ENCODE peak calls at places on chromosomes 6 and 20, in ten cellular contexts. K is cardiac fibroblast, E is left ventricle myocardium inferior, U is HFF-Myc, Q is vagina, F is left lung, O is lung, V is Peyer's patch, B is GM23338, P is GM12865. L is an unnamed sample.

GRCh38 chr6:130680118-130680517 is 147.1 kb upstream of the SMLR1 start:
- DNase-seq in K (peak), E (no peak), U (no peak), Q (no peak), F (no peak), O (no peak), V (no peak), B (no peak), P (no peak), L (no peak)

GRCh38 chr6:97068211-97068610 is 143.7 kb downstream of the KLHL32 start:
- DNase-seq in K (peak), E (no peak), U (no peak), Q (no peak), F (no peak), O (no peak), V (no peak), B (peak), P (peak), L (no peak)

GRCh38 chr6:149830731-149831379 is 33.3 kb downstream of the LRP11 start:
- DNase-seq in K (peak), E (no peak), U (no peak), Q (no peak), F (no peak), O (no peak), V (no peak), B (no peak), P (no peak), L (no peak)

GRCh38 chr20:62156592-62157386 is 13.2 kb downstream of the SS18L1 start:
- DNase-seq in K (peak), E (peak), U (no peak), Q (no peak), F (no peak), O (peak), V (peak), B (peak), P (peak), L (no peak)

GRCh38 chr6:73898599-73898998 is 202.6 kb downstream of the CD109 start:
- DNase-seq in K (peak), E (no peak), U (no peak), Q (no peak), F (no peak), O (no peak), V (no peak), B (peak), P (no peak), L (no peak)

GRCh38 chr20:49675368-49676151 is 38.1 kb downstream of the B4GALT5 start:
- DNase-seq in K (peak), E (no peak), U (no peak), Q (no peak), F (no peak), O (no peak), V (no peak), B (no peak), P (peak), L (no peak)

GRCh38 chr6:2961491-2961890 is 9.9 kb downstream of the SERPINB6 start:
- DNase-seq in K (no peak), E (no peak), U (no peak), Q (no peak), F (no peak), O (no peak), V (peak), B (no peak), P (no peak), L (no peak)

GRCh38 chr6:106102034-106102433 is 15.9 kb downstream of the PRDM1 start:
- DNase-seq in K (no peak), E (no peak), U (no peak), Q (no peak), F (no peak), O (no peak), V (no peak), B (no peak), P (peak), L (peak)

GRCh38 chr20:8589956-8590355 is 457.9 kb downstream of the PLCB1 start:
- DNase-seq in K (peak), E (no peak), U (no peak), Q (no peak), F (no peak), O (no peak), V (no peak), B (no peak), P (no peak), L (no peak)

GRCh38 chr6:11196511-11197174 is 35.8 kb downstream of the NEDD9 start:
- DNase-seq in K (peak), E (no peak), U (peak), Q (peak), F (no peak), O (no peak), V (no peak), B (peak), P (no peak), L (no peak)

GRCh38 chr20:36491901-36492617 is 49.3 kb upstream of the MYL9 start:
- DNase-seq in K (peak), E (no peak), U (no peak), Q (no peak), F (no peak), O (no peak), V (peak), B (no peak), P (peak), L (no peak)

GRCh38 chr6:82260890-82261732 is 13.6 kb upstream of the IBTK start:
- DNase-seq in K (no peak), E (no peak), U (no peak), Q (no peak), F (no peak), O (no peak), V (no peak), B (no peak), P (no peak), L (no peak)

GRCh38 chr20:41047975-41048305 is 19.3 kb downstream of the TOP1 start:
- DNase-seq in K (peak), E (no peak), U (no peak), Q (no peak), F (no peak), O (no peak), V (no peak), B (no peak), P (peak), L (no peak)

GRCh38 chr6:115404451-115404850 is 656.2 kb downstream of the FRK start:
- DNase-seq in K (no peak), E (no peak), U (no peak), Q (no peak), F (no peak), O (no peak), V (no peak), B (no peak), P (no peak), L (no peak)

GRCh38 chr6:32113386-32114352 is 4.5 kb upstream of the TNXB start:
- DNase-seq in K (peak), E (peak), U (peak), Q (peak), F (peak), O (peak), V (no peak), B (peak), P (no peak), L (peak)

GRCh38 chr6:117280922-117281321 is 15.6 kb downstream of the VGLL2 start:
- DNase-seq in K (no peak), E (no peak), U (no peak), Q (no peak), F (no peak), O (no peak), V (no peak), B (peak), P (no peak), L (no peak)

GRCh38 chr6:53048431-53049195 is 16.6 kb upstream of the FBXO9 start:
- DNase-seq in K (peak), E (no peak), U (peak), Q (no peak), F (no peak), O (no peak), V (no peak), B (no peak), P (peak), L (no peak)

GRCh38 chr20:1443085-1443484 is 23.6 kb downstream of the NSFL1C start:
- DNase-seq in K (no peak), E (no peak), U (no peak), Q (no peak), F (no peak), O (no peak), V (no peak), B (no peak), P (no peak), L (no peak)

GRCh38 chr6:158518196-158519127 is 41.4 kb upstream of the TMEM181 start:
- DNase-seq in K (peak), E (peak), U (peak), Q (no peak), F (peak), O (no peak), V (peak), B (peak), P (peak), L (no peak)

GRCh38 chr6:15520616-15521203 is 142.1 kb downstream of the DTNBP1 start:
- DNase-seq in K (no peak), E (no peak), U (no peak), Q (no peak), F (no peak), O (no peak), V (no peak), B (no peak), P (no peak), L (no peak)

GRCh38 chr20:24001901-24002405 is 13.4 kb upstream of the GGTLC1 start:
- DNase-seq in K (no peak), E (no peak), U (no peak), Q (no peak), F (no peak), O (no peak), V (no peak), B (no peak), P (no peak), L (no peak)

GRCh38 chr6:158121335-158121734 is 46.7 kb downstream of the SERAC1 start:
- DNase-seq in K (no peak), E (no peak), U (no peak), Q (no peak), F (no peak), O (no peak), V (no peak), B (no peak), P (no peak), L (no peak)

GRCh38 chr6:5036309-5036708 is 32.5 kb upstream of the RPP40 start:
- DNase-seq in K (peak), E (no peak), U (no peak), Q (peak), F (no peak), O (no peak), V (no peak), B (peak), P (peak), L (no peak)

GRCh38 chr20:62711703-62712101 is 3.1 kb downstream of the NTSR1 start:
- DNase-seq in K (no peak), E (no peak), U (no peak), Q (no peak), F (no peak), O (no peak), V (no peak), B (no peak), P (no peak), L (no peak)

GRCh38 chr6:170031096-170031471 is 259.8 kb downstream of the DLL1 start:
- DNase-seq in K (no peak), E (peak), U (no peak), Q (peak), F (peak), O (peak), V (peak), B (no peak), P (no peak), L (no peak)

GRCh38 chr20:39381598-39381997 is 419.5 kb downstream of the DHX35 start:
- DNase-seq in K (no peak), E (no peak), U (no peak), Q (no peak), F (no peak), O (no peak), V (no peak), B (peak), P (no peak), L (no peak)

GRCh38 chr6:9404351-9405146 is 969.2 kb upstream of the SLC35B3 start:
- DNase-seq in K (no peak), E (no peak), U (peak), Q (no peak), F (no peak), O (no peak), V (no peak), B (no peak), P (no peak), L (no peak)

GRCh38 chr20:25273046-25273445 is 25.2 kb downstream of the PYGB start:
- DNase-seq in K (no peak), E (peak), U (no peak), Q (no peak), F (peak), O (no peak), V (no peak), B (no peak), P (no peak), L (no peak)

GRCh38 chr6:157060440-157060949 is 262.8 kb downstream of the TMEM242 start:
- DNase-seq in K (no peak), E (no peak), U (no peak), Q (no peak), F (no peak), O (no peak), V (no peak), B (no peak), P (no peak), L (no peak)

GRCh38 chr6:116561377-116562018 is 7.9 kb downstream of the CALHM4 start:
- DNase-seq in K (peak), E (peak), U (peak), Q (no peak), F (peak), O (peak), V (peak), B (peak), P (peak), L (no peak)

GRCh38 chr20:13533946-13534345 is 104.8 kb downstream of the TASP1 start:
- DNase-seq in K (peak), E (no peak), U (no peak), Q (no peak), F (no peak), O (no peak), V (no peak), B (no peak), P (no peak), L (no peak)

GRCh38 chr6:133921249-133921859 is 31.7 kb upstream of the TBPL1 start:
- DNase-seq in K (peak), E (peak), U (peak), Q (no peak), F (peak), O (peak), V (peak), B (peak), P (peak), L (no peak)
- H3K4me3 ChIP-seq in K (no peak), E (peak), U (no peak), Q (no peak), F (no peak), O (no peak), V (no peak), B (no peak), P (no peak), L (no peak)

GRCh38 chr20:37759761-37760209 is 66.0 kb downstream of the CTNNBL1 start:
- DNase-seq in K (no peak), E (no peak), U (no peak), Q (no peak), F (no peak), O (no peak), V (no peak), B (no peak), P (no peak), L (peak)

GRCh38 chr20:37756234-37756633 is 62.4 kb downstream of the CTNNBL1 start:
- DNase-seq in K (no peak), E (no peak), U (no peak), Q (no peak), F (no peak), O (no peak), V (no peak), B (no peak), P (no peak), L (no peak)

GRCh38 chr20:37757550-37757949 is 63.7 kb downstream of the CTNNBL1 start:
- DNase-seq in K (no peak), E (no peak), U (no peak), Q (no peak), F (no peak), O (no peak), V (no peak), B (peak), P (peak), L (no peak)

GRCh38 chr20:37758332-37758731 is 64.5 kb downstream of the CTNNBL1 start:
- DNase-seq in K (no peak), E (peak), U (no peak), Q (no peak), F (no peak), O (no peak), V (no peak), B (peak), P (peak), L (peak)

DNA sequence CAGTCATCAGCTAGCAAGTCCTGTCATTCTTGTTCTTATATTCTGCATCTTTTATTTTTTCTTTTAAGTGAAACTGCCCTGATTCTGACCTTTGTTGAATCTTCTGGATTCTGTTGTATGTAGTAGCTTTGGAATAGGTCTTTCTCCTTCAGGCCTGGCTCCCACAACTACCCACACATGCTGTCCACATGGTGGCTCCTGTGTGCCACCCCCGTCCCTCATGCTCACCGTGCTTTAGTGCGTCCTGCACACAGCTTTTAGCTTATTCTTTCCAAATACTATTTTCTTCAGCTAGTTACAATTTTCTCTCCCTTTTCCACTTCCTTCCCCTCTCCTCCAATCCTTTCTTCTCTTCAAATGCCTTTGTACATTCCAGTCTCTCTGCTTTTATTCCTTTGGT is 61.8 kb downstream of the CTNNBL1 start:
- DNase-seq in K (no peak), E (peak), U (peak), Q (no peak), F (no peak), O (no peak), V (no peak), B (no peak), P (no peak), L (no peak)
- TF ChIP-seq CTCF in K (no peak), E (peak), U (no peak), Q (no peak), F (no peak), O (no peak), V (no peak), B (no peak), P (no peak), L (no peak)

GRCh38 chr20:19120569-19120968 is 91.9 kb upstream of the SLC24A3 start:
- DNase-seq in K (no peak), E (no peak), U (no peak), Q (no peak), F (no peak), O (no peak), V (no peak), B (no peak), P (no peak), L (peak)

GRCh38 chr20:19120011-19120410 is 92.4 kb upstream of the SLC24A3 start:
- DNase-seq in K (no peak), E (no peak), U (no peak), Q (peak), F (no peak), O (no peak), V (no peak), B (no peak), P (no peak), L (peak)

GRCh38 chr20:19122395-19122794 is 90.0 kb upstream of the SLC24A3 start:
- DNase-seq in K (no peak), E (no peak), U (no peak), Q (no peak), F (no peak), O (no peak), V (no peak), B (no peak), P (no peak), L (peak)

GRCh38 chr20:19121463-19121862 is 91.0 kb upstream of the SLC24A3 start:
- DNase-seq in K (no peak), E (no peak), U (no peak), Q (peak), F (no peak), O (no peak), V (peak), B (no peak), P (no peak), L (peak)

DNA sequence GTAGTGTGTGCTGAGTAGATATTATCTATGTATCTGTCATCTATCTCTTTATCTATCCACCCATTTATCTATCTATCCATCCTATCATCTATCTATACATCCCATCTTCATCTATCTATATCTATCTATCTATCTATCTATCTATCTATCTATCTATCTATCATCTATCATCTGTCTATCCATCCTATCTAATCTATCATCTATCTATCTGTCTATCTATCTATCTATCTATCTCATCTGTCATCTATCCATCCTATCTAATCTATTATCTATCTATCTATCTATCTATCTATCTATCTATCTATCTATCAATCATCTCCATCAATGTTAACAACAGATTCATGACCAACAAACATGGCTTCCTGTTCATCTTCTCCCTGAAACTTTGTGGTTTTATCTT is 90.5 kb upstream of the SLC24A3 start:
- DNase-seq in K (no peak), E (no peak), U (no peak), Q (no peak), F (no peak), O (no peak), V (no peak), B (no peak), P (no peak), L (no peak)
- H3K4me3 ChIP-seq in K (no peak), E (no peak), U (no peak), Q (no peak), F (no peak), O (no peak), V (no peak), B (no peak), P (no peak), L (no peak)

GRCh38 chr6:143845033-143845432 is 1.9 kb downstream of the LTV1 start:
- DNase-seq in K (no peak), E (no peak), U (no peak), Q (no peak), F (no peak), O (no peak), V (no peak), B (no peak), P (no peak), L (no peak)
- TF ChIP-seq CTCF in K (no peak), E (no peak), U (no peak), Q (no peak), F (no peak), O (no peak), V (no peak), B (no peak), P (no peak), L (no peak)

GRCh38 chr6:84771732-84772131 is 7.3 kb upstream of the TBX18 start:
- DNase-seq in K (peak), E (no peak), U (no peak), Q (no peak), F (no peak), O (no peak), V (no peak), B (no peak), P (no peak), L (no peak)

GRCh38 chr6:84773133-84773430 is 8.7 kb upstream of the TBX18 start:
- DNase-seq in K (peak), E (no peak), U (no peak), Q (no peak), F (no peak), O (no peak), V (no peak), B (peak), P (no peak), L (no peak)

GRCh38 chr6:84773431-84774173 is 9.2 kb upstream of the TBX18 start:
- DNase-seq in K (peak), E (peak), U (no peak), Q (no peak), F (no peak), O (no peak), V (no peak), B (peak), P (no peak), L (peak)

GRCh38 chr6:84774174-84775158 is 10.1 kb upstream of the TBX18 start:
- DNase-seq in K (peak), E (peak), U (no peak), Q (no peak), F (no peak), O (no peak), V (peak), B (peak), P (no peak), L (peak)

GRCh38 chr6:84772428-84773132 is 8.2 kb upstream of the TBX18 start:
- DNase-seq in K (peak), E (peak), U (no peak), Q (no peak), F (no peak), O (no peak), V (no peak), B (peak), P (no peak), L (no peak)
- H3K4me3 ChIP-seq in K (peak), E (peak), U (no peak), Q (no peak), F (no peak), O (no peak), V (no peak), B (peak), P (no peak), L (no peak)

DNA sequence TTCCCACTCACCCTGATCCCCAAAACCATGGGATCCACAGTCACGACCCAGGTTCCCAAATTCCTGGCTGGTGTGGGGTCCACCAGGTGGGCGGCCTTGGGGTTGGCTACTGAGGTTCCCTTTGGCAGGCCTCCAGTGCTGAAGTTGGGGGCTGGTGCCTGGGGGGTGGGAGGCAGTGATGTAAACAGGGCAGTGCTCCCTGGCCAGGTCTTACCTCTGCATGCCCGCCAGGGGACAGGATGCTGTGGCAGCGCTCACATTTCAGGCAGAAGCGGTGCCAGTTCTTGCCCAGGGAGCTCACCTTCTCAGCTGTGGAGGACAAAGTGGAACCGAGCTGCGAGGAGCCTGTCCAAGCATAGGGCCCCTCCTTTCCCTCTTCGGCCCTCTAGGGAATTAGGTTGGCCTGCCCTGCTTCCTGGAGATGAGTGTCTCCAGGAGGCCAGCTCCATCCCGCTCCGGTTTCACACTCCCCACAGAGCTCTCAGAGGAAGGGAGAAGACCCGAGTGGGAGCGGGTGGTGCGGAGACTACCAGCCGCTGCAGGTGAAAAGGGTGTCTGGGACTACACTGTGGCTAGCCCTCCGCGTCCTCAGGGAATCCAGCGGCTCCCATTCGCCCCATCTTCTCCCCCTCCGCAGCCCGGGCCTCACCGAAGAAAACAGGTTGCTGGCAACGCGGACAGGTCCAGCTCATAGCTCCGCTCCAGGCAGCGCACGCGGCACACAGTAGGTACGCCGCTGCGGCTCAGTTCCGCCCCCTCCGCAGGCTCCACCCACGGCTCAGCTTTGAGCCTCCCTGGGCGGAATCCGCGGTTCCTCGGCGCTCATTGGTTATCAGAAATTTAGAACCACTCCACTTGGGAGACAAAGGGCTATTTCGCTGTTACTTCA is at the start of gene CRIP3:
- DNase-seq in K (peak), E (peak), U (no peak), Q (no peak), F (peak), O (no peak), V (no peak), B (peak), P (peak), L (no peak)
- TF ChIP-seq CTCF in K (peak), E (peak), U (peak), Q (no peak), F (no peak), O (no peak), V (no peak), B (peak), P (peak), L (no peak)

L was measured in esophagus muscularis mucosa.